ENCODE peak calls at places on chromosomes 3 and 15, in nine cellular contexts. S is neuronal stem cell; U is mesenchymal stem cell; J is RWPE1; T is CD4-positive, alpha-beta T cell; N is prostate gland; G is psoas muscle; Y is body of pancreas; F is aorta. L is an unnamed sample.

GRCh38 chr15:29812384-29812694 is 9.9 kb downstream of the TJP1 start:
- DNase-seq in S (no peak), U (peak), J (peak), T (no peak), N (peak), G (no peak), Y (no peak), F (no peak), L (no peak)

GRCh38 chr3:188246905-188247304 is 92.9 kb downstream of the LPP start:
- DNase-seq in S (no peak), U (no peak), J (no peak), T (no peak), N (no peak), G (no peak), Y (no peak), F (no peak), L (no peak)

GRCh38 chr3:55143928-55144671 is 216.2 kb upstream of the LRTM1 start:
- DNase-seq in S (no peak), U (peak), J (no peak), T (no peak), N (no peak), G (no peak), Y (no peak), F (no peak), L (no peak)

GRCh38 chr3:99645277-99646106 is 7.1 kb downstream of the COL8A1 start:
- DNase-seq in S (peak), U (peak), J (peak), T (no peak), N (no peak), G (no peak), Y (no peak), F (no peak), L (no peak)

GRCh38 chr15:69713726-69714559 is 261.3 kb downstream of the RPLP1 start:
- DNase-seq in S (no peak), U (no peak), J (no peak), T (peak), N (no peak), G (no peak), Y (peak), F (no peak), L (no peak)

GRCh38 chr15:70504305-70504951 is 258.9 kb downstream of the UACA start:
- DNase-seq in S (no peak), U (peak), J (no peak), T (no peak), N (no peak), G (peak), Y (peak), F (peak), L (no peak)

GRCh38 chr3:178772746-178773145 is 236.5 kb downstream of the KCNMB2 start:
- DNase-seq in S (no peak), U (no peak), J (no peak), T (no peak), N (no peak), G (no peak), Y (no peak), F (no peak), L (no peak)

GRCh38 chr15:59420986-59421618 is 16.9 kb upstream of the FAM81A start:
- DNase-seq in S (no peak), U (peak), J (no peak), T (no peak), N (no peak), G (no peak), Y (no peak), F (no peak), L (no peak)

GRCh38 chr3:187880438-187880837 is 135.2 kb upstream of the BCL6 start:
- DNase-seq in S (no peak), U (no peak), J (no peak), T (no peak), N (no peak), G (no peak), Y (no peak), F (no peak), L (no peak)

GRCh38 chr3:58202917-58203360 is 7.8 kb downstream of the DNASE1L3 start:
- DNase-seq in S (no peak), U (no peak), J (no peak), T (no peak), N (no peak), G (no peak), Y (no peak), F (no peak), L (no peak)

GRCh38 chr3:17742837-17743659 is 617 bp upstream of the TBC1D5 start:
- DNase-seq in S (no peak), U (no peak), J (peak), T (no peak), N (no peak), G (no peak), Y (no peak), F (no peak), L (no peak)

GRCh38 chr15:26891448-26891881 is 24.6 kb downstream of the GABRA5 start:
- DNase-seq in S (peak), U (peak), J (peak), T (no peak), N (peak), G (no peak), Y (peak), F (no peak), L (no peak)

GRCh38 chr3:122921791-122922651 is 105.5 kb downstream of the SEMA5B start:
- DNase-seq in S (peak), U (no peak), J (peak), T (no peak), N (no peak), G (no peak), Y (no peak), F (no peak), L (no peak)
- H3K27ac ChIP-seq in S (no peak), U (no peak), J (no peak), T (no peak), N (no peak), G (no peak), Y (no peak), F (no peak), L (no peak)

DNA sequence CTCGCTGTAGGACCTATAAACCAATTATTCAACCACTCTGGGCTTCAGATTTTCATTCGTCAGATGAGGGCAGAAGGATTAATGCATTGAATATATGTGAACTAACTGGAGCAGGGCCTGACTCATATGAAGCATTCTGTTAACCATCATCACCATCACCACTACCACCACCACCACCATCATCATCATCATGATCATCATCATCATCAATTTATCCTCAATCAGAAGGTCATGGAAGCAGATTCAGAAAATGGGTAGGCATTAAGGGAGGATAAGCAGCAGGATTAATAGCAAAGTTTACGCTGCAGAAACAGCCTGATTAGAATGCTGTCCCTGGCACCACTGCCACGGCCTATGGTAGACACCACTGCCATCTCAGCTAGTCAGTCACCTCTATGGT is 407.5 kb upstream of the THBS1 start:
- DNase-seq in S (no peak), U (no peak), J (no peak), T (no peak), N (no peak), G (no peak), Y (no peak), F (no peak), L (no peak)
- H3K27ac ChIP-seq in S (no peak), U (peak), J (no peak), T (no peak), N (no peak), G (no peak), Y (no peak), F (no peak), L (no peak)

DNA sequence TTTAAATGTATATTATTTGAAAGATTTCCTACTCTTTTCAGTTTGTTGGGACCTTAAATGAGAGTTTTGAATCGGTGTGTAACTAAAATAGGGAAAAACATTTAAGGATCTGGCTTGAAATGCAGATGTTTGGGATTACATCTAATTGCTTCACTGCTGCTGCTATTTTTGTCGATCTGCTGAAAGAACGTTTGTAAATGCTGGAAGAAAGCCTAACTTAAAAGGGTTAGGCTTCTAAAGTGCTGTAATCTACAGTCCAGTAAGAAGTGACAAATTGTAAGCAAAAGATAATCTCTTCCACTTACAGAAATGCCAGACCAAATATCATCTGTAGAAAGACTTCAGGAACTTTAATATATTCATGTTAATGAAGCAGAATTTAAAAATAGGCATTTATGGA is 691.6 kb downstream of the ZNF385D start:
- DNase-seq in S (no peak), U (no peak), J (no peak), T (no peak), N (no peak), G (no peak), Y (no peak), F (no peak), L (no peak)
- H3K27ac ChIP-seq in S (no peak), U (no peak), J (no peak), T (no peak), N (no peak), G (no peak), Y (no peak), F (no peak), L (no peak)

GRCh38 chr3:112583105-112583504 is 21.3 kb downstream of the SLC35A5 start:
- DNase-seq in S (no peak), U (no peak), J (no peak), T (no peak), N (no peak), G (no peak), Y (no peak), F (no peak), L (no peak)

GRCh38 chr3:112579697-112580096 is 17.9 kb downstream of the SLC35A5 start:
- DNase-seq in S (no peak), U (no peak), J (no peak), T (no peak), N (no peak), G (no peak), Y (no peak), F (no peak), L (no peak)

GRCh38 chr3:112582242-112582874 is 20.5 kb downstream of the SLC35A5 start:
- DNase-seq in S (peak), U (peak), J (no peak), T (no peak), N (no peak), G (no peak), Y (peak), F (no peak), L (no peak)

DNA sequence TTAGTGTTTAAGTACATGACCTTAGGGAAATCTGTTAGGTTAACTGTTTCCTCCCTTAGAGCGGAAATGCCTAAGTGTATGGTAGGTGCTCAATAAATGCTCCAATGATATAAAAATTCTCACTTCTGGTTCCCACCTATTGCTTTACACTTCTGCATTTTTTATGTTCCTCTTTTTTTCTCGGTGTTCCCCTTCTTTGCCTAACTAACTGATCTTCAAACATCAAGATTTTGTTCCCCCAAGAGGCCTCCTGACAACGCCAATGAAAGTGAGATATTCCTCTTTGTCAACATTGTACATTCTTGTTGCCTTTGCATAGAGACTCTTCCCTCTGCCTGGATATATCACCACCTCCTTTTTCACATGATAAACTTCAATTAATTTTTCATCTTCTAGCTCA is 17.4 kb downstream of the SLC35A5 start:
- DNase-seq in S (no peak), U (no peak), J (no peak), T (no peak), N (no peak), G (no peak), Y (no peak), F (no peak), L (no peak)
- H3K27ac ChIP-seq in S (no peak), U (no peak), J (no peak), T (no peak), N (no peak), G (no peak), Y (no peak), F (no peak), L (no peak)

GRCh38 chr3:124560406-124561215 is 169.6 kb upstream of the UMPS start:
- DNase-seq in S (no peak), U (no peak), J (no peak), T (no peak), N (no peak), G (no peak), Y (no peak), F (no peak), L (no peak)

GRCh38 chr3:124557433-124558232 is 172.6 kb upstream of the UMPS start:
- DNase-seq in S (no peak), U (peak), J (peak), T (no peak), N (no peak), G (no peak), Y (peak), F (no peak), L (no peak)

GRCh38 chr3:124562769-124563168 is 167.5 kb upstream of the UMPS start:
- DNase-seq in S (no peak), U (no peak), J (no peak), T (no peak), N (no peak), G (no peak), Y (no peak), F (no peak), L (no peak)

GRCh38 chr3:124558898-124559649 is 171.2 kb upstream of the UMPS start:
- DNase-seq in S (no peak), U (peak), J (peak), T (no peak), N (peak), G (peak), Y (peak), F (peak), L (peak)

GRCh38 chr3:124559650-124560405 is 170.4 kb upstream of the UMPS start:
- DNase-seq in S (peak), U (peak), J (peak), T (peak), N (peak), G (peak), Y (peak), F (peak), L (peak)
- H3K27ac ChIP-seq in S (no peak), U (peak), J (peak), T (no peak), N (no peak), G (no peak), Y (no peak), F (peak), L (peak)

DNA sequence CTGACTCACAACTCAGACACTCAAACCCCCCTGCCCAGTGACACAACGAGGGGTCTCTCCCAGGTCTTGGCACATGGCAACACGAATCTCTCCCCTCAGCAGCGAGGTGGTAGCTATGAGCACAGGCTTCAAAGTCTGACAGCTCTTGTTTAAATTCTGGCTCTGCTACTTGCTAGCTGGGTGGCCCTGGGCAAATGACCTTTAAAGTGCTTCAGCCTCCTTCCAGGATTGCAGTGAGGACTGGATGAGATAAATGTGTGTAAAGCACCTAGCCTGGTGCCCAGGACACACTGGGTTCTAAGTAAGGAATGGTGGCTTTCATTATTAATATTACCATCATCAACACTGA is 23.2 kb upstream of the ANPEP start:
- DNase-seq in S (no peak), U (no peak), J (no peak), T (no peak), N (no peak), G (no peak), Y (no peak), F (no peak), L (no peak)
- H3K27ac ChIP-seq in S (no peak), U (peak), J (peak), T (no peak), N (peak), G (peak), Y (peak), F (peak), L (peak)

DNA sequence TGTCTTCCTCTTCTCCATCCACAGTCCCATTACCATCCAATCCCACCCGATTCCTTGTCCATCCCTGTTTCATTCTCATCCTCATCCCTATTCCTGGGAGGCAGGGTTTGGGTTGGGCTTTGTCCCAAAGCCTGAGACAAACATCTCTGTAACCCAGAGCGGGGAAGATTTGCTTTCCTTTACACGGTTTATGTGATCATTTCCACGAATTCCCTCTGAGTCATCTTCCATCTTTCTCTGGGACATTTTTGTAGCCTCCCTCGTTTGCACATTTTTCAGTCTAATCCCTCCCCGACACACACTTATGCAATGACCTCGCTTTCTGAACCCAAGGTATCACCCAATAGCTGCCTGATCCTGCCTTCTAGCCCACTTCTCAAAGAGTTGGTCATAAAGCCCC is 22.8 kb downstream of the DUOX2 start:
- DNase-seq in S (no peak), U (peak), J (no peak), T (no peak), N (no peak), G (no peak), Y (no peak), F (no peak), L (no peak)
- H3K27ac ChIP-seq in S (no peak), U (no peak), J (no peak), T (no peak), N (no peak), G (no peak), Y (no peak), F (no peak), L (no peak)

L was measured in coronary artery.